ENCODE peak calls at places on chromosomes 5 and 9, in eight cellular contexts. Z is transverse colon; O is fibroblast of lung; C is activated T-cell treated with anti-CD3 and anti-CD28 coated beads for 24 hours; I is endodermal cell; E is activated effector memory CD4-positive, alpha-beta T cell treated with anti-CD3 and anti-CD28 coated beads, Interleukin-2, amount 50 U/mL, for 16 hours; Q is left lobe of liver; N is upper lobe of left lung. A is an unnamed sample.

GRCh38 chr9:133387680-133388079 is 11.5 kb downstream of the STKLD1 start:
- DNase-seq in Z (no peak), O (no peak), C (no peak), I (no peak), E (no peak), Q (no peak), N (no peak), A (no peak)

GRCh38 chr5:50292735-50293394 is 148.2 kb downstream of the EMB start:
- DNase-seq in Z (no peak), O (no peak), C (no peak), I (no peak), E (no peak), Q (no peak), N (no peak), A (no peak)

GRCh38 chr5:167792538-167792937 is 498.9 kb upstream of the WWC1 start:
- DNase-seq in Z (no peak), O (peak), C (no peak), I (no peak), E (no peak), Q (no peak), N (no peak), A (no peak)

GRCh38 chr5:68419637-68420452 is 204.3 kb downstream of the PIK3R1 start:
- DNase-seq in Z (peak), O (no peak), C (no peak), I (no peak), E (no peak), Q (no peak), N (no peak), A (no peak)

GRCh38 chr9:121144482-121144881 is 57.2 kb downstream of the RAB14 start:
- DNase-seq in Z (peak), O (no peak), C (no peak), I (no peak), E (no peak), Q (no peak), N (no peak), A (no peak)

GRCh38 chr5:95022967-95023695 is 261.8 kb downstream of the MCTP1 start:
- DNase-seq in Z (no peak), O (peak), C (no peak), I (no peak), E (no peak), Q (no peak), N (no peak), A (no peak)

GRCh38 chr9:95031711-95032461 is 285.6 kb downstream of the FANCC start:
- DNase-seq in Z (no peak), O (no peak), C (no peak), I (peak), E (no peak), Q (no peak), N (peak), A (no peak)

GRCh38 chr9:78666818-78667429 is 370.0 kb downstream of the PSAT1 start:
- DNase-seq in Z (no peak), O (peak), C (no peak), I (no peak), E (no peak), Q (no peak), N (no peak), A (no peak)

GRCh38 chr9:20898885-20899554 is 132.4 kb downstream of the HACD4 start:
- DNase-seq in Z (no peak), O (peak), C (no peak), I (no peak), E (no peak), Q (no peak), N (no peak), A (no peak)

GRCh38 chr9:18463991-18464390 is 10.0 kb upstream of the ADAMTSL1 start:
- DNase-seq in Z (no peak), O (peak), C (no peak), I (no peak), E (no peak), Q (no peak), N (no peak), A (no peak)

GRCh38 chr5:76270214-76270613 is 132.9 kb upstream of the IQGAP2 start:
- DNase-seq in Z (no peak), O (peak), C (peak), I (no peak), E (no peak), Q (no peak), N (no peak), A (peak)

GRCh38 chr5:31531543-31531887 is 378 bp downstream of the DROSHA start:
- DNase-seq in Z (peak), O (peak), C (no peak), I (no peak), E (peak), Q (peak), N (peak), A (no peak)

GRCh38 chr5:147559725-147560124 is 49.9 kb upstream of the DPYSL3 start:
- DNase-seq in Z (no peak), O (peak), C (no peak), I (peak), E (no peak), Q (no peak), N (no peak), A (no peak)

GRCh38 chr9:96646081-96646991 is 8.8 kb downstream of the PRXL2C start:
- DNase-seq in Z (no peak), O (peak), C (no peak), I (no peak), E (no peak), Q (no peak), N (peak), A (peak)

GRCh38 chr9:120344230-120344629 is 235.7 kb downstream of the CDK5RAP2 start:
- DNase-seq in Z (no peak), O (peak), C (no peak), I (no peak), E (no peak), Q (no peak), N (no peak), A (no peak)

GRCh38 chr5:54742417-54742889 is 224.9 kb downstream of the SNX18 start:
- DNase-seq in Z (peak), O (peak), C (no peak), I (no peak), E (no peak), Q (peak), N (no peak), A (no peak)

GRCh38 chr9:20980713-20981481 is 50.5 kb downstream of the HACD4 start:
- DNase-seq in Z (no peak), O (peak), C (no peak), I (no peak), E (no peak), Q (no peak), N (no peak), A (no peak)

GRCh38 chr9:110669439-110669838 is 848 bp downstream of the MUSK start:
- DNase-seq in Z (no peak), O (peak), C (no peak), I (no peak), E (no peak), Q (no peak), N (no peak), A (no peak)

GRCh38 chr9:128550226-128550625 is 2.2 kb upstream of the SPTAN1 start:
- DNase-seq in Z (no peak), O (peak), C (peak), I (peak), E (peak), Q (no peak), N (no peak), A (no peak)

GRCh38 chr9:122261469-122261881 is 3.2 kb downstream of the RBM18 start:
- DNase-seq in Z (peak), O (peak), C (no peak), I (no peak), E (no peak), Q (peak), N (peak), A (no peak)

GRCh38 chr5:141326088-141326854 is 4.0 kb upstream of the PCDHGA1 start:
- DNase-seq in Z (peak), O (peak), C (peak), I (peak), E (peak), Q (no peak), N (peak), A (peak)

GRCh38 chr5:159581502-159582249 is 251.4 kb upstream of the IL12B start:
- DNase-seq in Z (no peak), O (peak), C (no peak), I (peak), E (no peak), Q (no peak), N (no peak), A (no peak)

GRCh38 chr5:172958268-172959046 is 767 bp upstream of the RPL26L1 start:
- DNase-seq in Z (peak), O (peak), C (peak), I (peak), E (peak), Q (peak), N (peak), A (peak)

GRCh38 chr9:125570246-125570645 is 136.8 kb downstream of the MAPKAP1 start:
- DNase-seq in Z (no peak), O (no peak), C (no peak), I (no peak), E (no peak), Q (no peak), N (no peak), A (no peak)

GRCh38 chr5:80466669-80467485 is 21.0 kb upstream of the FAM151B start:
- DNase-seq in Z (no peak), O (peak), C (no peak), I (no peak), E (no peak), Q (no peak), N (no peak), A (no peak)

GRCh38 chr5:39063037-39063436 is 11.2 kb downstream of the RICTOR start:
- DNase-seq in Z (no peak), O (peak), C (no peak), I (no peak), E (no peak), Q (no peak), N (no peak), A (no peak)

GRCh38 chr5:67377651-67378050 is 181.1 kb upstream of the CD180 start:
- DNase-seq in Z (no peak), O (no peak), C (no peak), I (no peak), E (no peak), Q (no peak), N (no peak), A (no peak)

GRCh38 chr5:113354056-113354455 is 80.7 kb downstream of the TSSK1B start:
- DNase-seq in Z (no peak), O (peak), C (no peak), I (no peak), E (no peak), Q (no peak), N (no peak), A (no peak)

GRCh38 chr5:104540448-104540847 is 977.9 kb upstream of the NUDT12 start:
- DNase-seq in Z (peak), O (peak), C (no peak), I (no peak), E (no peak), Q (no peak), N (no peak), A (no peak)

GRCh38 chr9:93319992-93320490 is 131.4 kb upstream of the FAM120A start:
- DNase-seq in Z (no peak), O (peak), C (no peak), I (no peak), E (peak), Q (no peak), N (no peak), A (no peak)

GRCh38 chr5:126461838-126462237 is 38.6 kb downstream of the GRAMD2B start:
- DNase-seq in Z (no peak), O (no peak), C (no peak), I (no peak), E (no peak), Q (no peak), N (no peak), A (no peak)

GRCh38 chr9:88809371-88809770 is 181.9 kb upstream of the S1PR3 start:
- DNase-seq in Z (no peak), O (no peak), C (no peak), I (peak), E (no peak), Q (no peak), N (no peak), A (no peak)

GRCh38 chr9:125815568-125815967 is 68.4 kb downstream of the PBX3 start:
- DNase-seq in Z (no peak), O (peak), C (no peak), I (no peak), E (no peak), Q (no peak), N (no peak), A (no peak)

GRCh38 chr5:95986937-95987520 is 25.4 kb upstream of the ELL2 start:
- DNase-seq in Z (no peak), O (no peak), C (no peak), I (no peak), E (no peak), Q (peak), N (no peak), A (no peak)